ENCODE peak calls at places on chromosomes 12 and 14, in seven cellular contexts. N, Y, O, V, Q, E and R are unnamed samples.

GRCh38 chr12:130514149-130514551 is 176.5 kb downstream of the PIWIL1 start:
- DNase-seq in E (no peak), Q (no peak), O (peak), V (no peak), Y (no peak), N (no peak), R (no peak)

GRCh38 chr12:66662729-66663128 is 16.1 kb downstream of the GRIP1 start:
- DNase-seq in E (no peak), V (no peak), O (no peak), N (no peak), Q (peak), Y (no peak), R (no peak)

GRCh38 chr12:49899921-49900320 is 3.8 kb downstream of the FAIM2 start:
- DNase-seq in O (no peak), Y (no peak), V (no peak), N (no peak), E (no peak), Q (no peak), R (peak)

GRCh38 chr12:131831021-131831571 is 2.9 kb downstream of the MMP17 start:
- DNase-seq in E (no peak), V (no peak), Y (no peak), O (no peak), Q (no peak), N (no peak), R (peak)

GRCh38 chr14:77859934-77860570 is 60.1 kb downstream of the ADCK1 start:
- DNase-seq in E (no peak), N (no peak), O (no peak), Q (no peak), Y (no peak), V (no peak), R (no peak)

GRCh38 chr14:73124180-73124894 is 12.0 kb upstream of the PSEN1 start:
- DNase-seq in Q (no peak), O (no peak), V (no peak), E (no peak), N (no peak), Y (no peak), R (no peak)

GRCh38 chr12:121005346-121005815 is 10.9 kb downstream of the C12orf43 start:
- DNase-seq in E (peak), O (no peak), N (peak), V (no peak), Y (peak), Q (no peak), R (no peak)

GRCh38 chr12:71639341-71639760 is 24.3 kb downstream of the ZFC3H1 start:
- DNase-seq in E (peak), N (no peak), Y (no peak), O (no peak), V (no peak), Q (no peak), R (no peak)

GRCh38 chr14:54486685-54487084 is 2.1 kb downstream of the GMFB start:
- DNase-seq in V (no peak), Q (no peak), Y (no peak), N (no peak), O (no peak), E (peak), R (no peak)

GRCh38 chr12:24719293-24719721 is 229.6 kb downstream of the BCAT1 start:
- DNase-seq in O (no peak), N (no peak), E (no peak), Q (peak), V (no peak), Y (no peak), R (no peak)

GRCh38 chr14:92108345-92109254 is 2.2 kb upstream of the ATXN3 start:
- DNase-seq in E (no peak), V (no peak), N (no peak), Q (no peak), O (no peak), Y (no peak), R (no peak)

GRCh38 chr14:73633115-73633514 is 11.7 kb upstream of the DNAL1 start:
- DNase-seq in E (no peak), Q (no peak), N (no peak), Y (no peak), O (no peak), V (no peak), R (no peak)

GRCh38 chr12:43292699-43293098 is 259.3 kb downstream of the ADAMTS20 start:
- DNase-seq in E (no peak), Y (no peak), Q (no peak), N (no peak), V (no peak), O (no peak), R (no peak)

GRCh38 chr14:92552066-92552465 is 38.5 kb downstream of the RIN3 start:
- DNase-seq in E (no peak), O (no peak), N (no peak), Y (no peak), Q (no peak), V (no peak), R (no peak)

GRCh38 chr14:61485670-61486069 is 164.3 kb downstream of the PRKCH start:
- DNase-seq in O (no peak), Y (no peak), E (no peak), V (no peak), N (no peak), Q (no peak), R (no peak)
- TF ChIP-seq CTCF in O (no peak), Y (no peak), E (no peak), V (no peak), N (no peak), Q (no peak), R (no peak)

GRCh38 chr14:30330452-30330851 is 228.5 kb upstream of the G2E3 start:
- DNase-seq in N (peak), E (no peak), Q (no peak), V (no peak), Y (no peak), O (no peak), R (no peak)
- TF ChIP-seq CTCF in N (peak), E (no peak), Q (peak), V (peak), Y (peak), O (no peak), R (peak)

GRCh38 chr12:31768046-31768445 is 39.2 kb upstream of the AMN1 start:
- DNase-seq in O (no peak), Q (no peak), V (no peak), E (no peak), N (no peak), Y (no peak), R (no peak)
- TF ChIP-seq CTCF in O (no peak), Q (no peak), V (no peak), E (no peak), N (no peak), Y (no peak), R (no peak)

DNA sequence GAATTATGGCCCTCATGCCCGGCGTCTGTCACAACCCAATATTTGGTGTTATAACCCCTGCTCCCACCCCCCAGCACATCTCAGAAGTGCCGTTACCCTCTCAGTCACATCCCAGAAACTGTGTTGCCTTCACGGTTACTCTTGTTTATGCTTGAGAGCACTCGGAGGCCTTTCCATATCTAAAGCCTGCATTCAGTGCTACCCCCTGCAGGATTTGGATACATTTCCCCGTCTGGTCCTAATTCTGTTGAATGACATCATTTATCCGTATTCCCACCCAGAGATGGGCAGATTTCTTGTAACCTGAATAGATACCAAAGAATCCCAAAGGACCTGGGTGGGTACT is 19.1 kb upstream of the FOS start:
- DNase-seq in V (no peak), O (no peak), Y (no peak), Q (no peak), E (no peak), N (no peak), R (no peak)
- TF ChIP-seq CTCF in V (no peak), O (peak), Y (no peak), Q (no peak), E (no peak), N (no peak), R (peak)

GRCh38 chr12:79344855-79345840 is 345.6 kb downstream of the PAWR start:
- DNase-seq in Y (peak), O (no peak), Q (peak), V (peak), N (peak), E (peak), R (no peak)
- TF ChIP-seq CTCF in Y (peak), O (no peak), Q (peak), V (no peak), N (peak), E (peak), R (peak)

GRCh38 chr12:124530637-124531263 is 36.7 kb downstream of the NCOR2 start:
- DNase-seq in O (no peak), V (no peak), Y (no peak), E (no peak), Q (no peak), N (no peak), R (no peak)
- TF ChIP-seq CTCF in O (no peak), V (no peak), Y (no peak), E (no peak), Q (no peak), N (no peak), R (no peak)

GRCh38 chr12:33628087-33628486 is 188.5 kb upstream of the SYT10 start:
- DNase-seq in N (no peak), E (no peak), O (no peak), V (no peak), Q (no peak), Y (no peak), R (no peak)
- TF ChIP-seq CTCF in N (no peak), E (no peak), O (no peak), V (no peak), Q (no peak), Y (peak), R (no peak)

GRCh38 chr12:99767809-99768208 is 120.3 kb downstream of the GARIN6 start:
- DNase-seq in V (no peak), Y (no peak), N (peak), Q (no peak), O (no peak), E (no peak), R (no peak)
- TF ChIP-seq CTCF in V (peak), Y (peak), N (peak), Q (no peak), O (peak), E (peak), R (peak)

DNA sequence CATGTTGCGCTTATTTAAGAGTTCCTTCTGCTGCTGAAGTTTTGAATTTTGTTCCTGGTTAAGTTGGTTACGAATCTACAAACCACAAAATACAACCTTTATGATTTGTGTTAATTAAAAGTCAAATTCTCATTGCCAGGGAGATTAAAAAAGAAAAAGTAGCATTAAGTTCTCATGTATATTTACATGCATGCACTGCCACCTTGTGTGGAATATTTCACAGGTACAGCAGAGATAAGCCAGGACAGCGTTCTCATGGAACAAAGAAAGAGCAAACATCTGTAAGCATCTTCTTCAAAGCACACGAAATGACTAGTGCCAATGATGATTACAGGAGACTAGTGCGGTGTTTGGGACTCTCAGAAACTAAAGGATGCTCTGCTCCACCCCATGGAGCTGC is 34.2 kb downstream of the ZFYVE21 start:
- DNase-seq in Y (no peak), O (no peak), N (no peak), Q (no peak), V (no peak), E (no peak), R (no peak)
- TF ChIP-seq CTCF in Y (no peak), O (no peak), N (no peak), Q (no peak), V (no peak), E (no peak), R (peak)

DNA sequence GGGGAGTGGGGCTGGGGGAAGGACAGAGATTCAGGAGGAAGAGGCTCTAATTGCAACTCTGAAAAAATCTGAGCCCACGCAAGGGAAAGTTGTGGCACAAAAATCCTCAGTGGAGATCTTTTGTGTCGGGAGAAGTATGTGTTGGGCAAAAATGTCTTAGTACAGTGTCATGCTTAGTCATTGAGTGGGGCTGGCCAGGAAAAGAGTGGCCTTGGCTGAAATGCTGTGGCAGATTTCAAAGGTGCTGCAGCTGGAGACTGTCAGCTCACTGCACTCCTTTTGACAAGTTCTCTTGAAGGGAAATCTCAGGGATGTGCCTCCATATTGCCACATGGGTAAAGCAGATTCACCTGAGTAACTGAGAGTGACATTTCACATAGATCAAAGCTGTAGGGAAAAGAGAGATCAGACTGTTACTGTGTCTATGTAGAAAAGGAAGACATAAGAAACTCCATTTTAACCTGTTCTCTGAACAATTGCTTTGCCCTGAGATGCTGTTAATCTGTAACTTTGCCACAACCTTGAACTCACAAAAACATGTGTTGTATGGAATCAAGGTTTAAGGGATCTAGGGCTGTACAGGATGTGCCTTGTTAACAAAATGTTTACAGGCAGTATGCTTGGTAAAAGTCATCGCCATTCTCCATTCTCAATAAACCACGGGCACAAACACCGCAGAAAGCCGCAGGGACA is 36.0 kb upstream of the GLIPR1 start:
- DNase-seq in N (no peak), V (no peak), Y (no peak), O (no peak), E (no peak), Q (no peak), R (no peak)
- TF ChIP-seq CTCF in N (no peak), V (no peak), Y (no peak), O (no peak), E (no peak), Q (no peak), R (no peak)